ENCODE peak calls at places on chromosomes 3 and 15, in six cellular contexts. M, B, H, Q, F and C are unnamed samples.

GRCh38 chr3:188510366-188510765 is 356.4 kb downstream of the LPP start:
- ATAC-seq in M (no peak), B (no peak), H (no peak), Q (peak), F (no peak), C (peak)

GRCh38 chr3:52176951-52177700 is 20.8 kb upstream of the ALAS1 start:
- ATAC-seq in M (no peak), B (peak), H (no peak), Q (peak), F (peak), C (no peak)

GRCh38 chr3:70984756-70985155 is 598.8 kb downstream of the FOXP1 start:
- ATAC-seq in M (no peak), B (no peak), H (no peak), Q (no peak), F (no peak), C (no peak)

GRCh38 chr3:95184038-95184437 is 1121.2 kb downstream of the NSUN3 start:
- ATAC-seq in M (no peak), B (no peak), H (no peak), Q (no peak), F (no peak), C (no peak)

GRCh38 chr3:98705694-98706093 is 57.4 kb upstream of the ST3GAL6 start:
- ATAC-seq in M (no peak), B (peak), H (no peak), Q (no peak), F (no peak), C (peak)

GRCh38 chr15:52737720-52738119 is 52.4 kb downstream of the ONECUT1 start:
- ATAC-seq in M (no peak), B (no peak), H (no peak), Q (no peak), F (no peak), C (no peak)

GRCh38 chr15:78083687-78084358 is 6.3 kb upstream of the TBC1D2B start:
- ATAC-seq in M (no peak), B (no peak), H (no peak), Q (no peak), F (no peak), C (no peak)

GRCh38 chr3:179266701-179267211 is 15.8 kb upstream of the KCNMB3 start:
- ATAC-seq in M (no peak), B (peak), H (no peak), Q (no peak), F (no peak), C (no peak)

GRCh38 chr3:4722103-4722502 is 229.0 kb downstream of the ITPR1 start:
- ATAC-seq in M (no peak), B (peak), H (no peak), Q (peak), F (peak), C (peak)

GRCh38 chr3:48634661-48635221 is 520 bp downstream of the SLC26A6 start:
- ATAC-seq in M (peak), B (peak), H (peak), Q (peak), F (peak), C (peak)

GRCh38 chr3:59940690-59941089 is 890.9 kb upstream of the CFAP20DC start:
- ATAC-seq in M (no peak), B (no peak), H (no peak), Q (no peak), F (no peak), C (no peak)

GRCh38 chr3:38648659-38649499 is 608 bp downstream of the SCN5A start:
- ATAC-seq in M (no peak), B (peak), H (no peak), Q (no peak), F (peak), C (no peak)

GRCh38 chr15:50764331-50765201 is 940 bp downstream of the SPPL2A start:
- ATAC-seq in M (peak), B (no peak), H (peak), Q (peak), F (no peak), C (peak)

GRCh38 chr3:198027799-198028390 is 67.9 kb downstream of the LMLN start:
- ATAC-seq in M (no peak), B (no peak), H (no peak), Q (no peak), F (no peak), C (no peak)

GRCh38 chr3:61452536-61452991 is 108.8 kb upstream of the PTPRG start:
- ATAC-seq in M (no peak), B (no peak), H (no peak), Q (no peak), F (no peak), C (no peak)

GRCh38 chr3:129422897-129423296 is 5.5 kb downstream of the EFCAB12 start:
- ATAC-seq in M (no peak), B (no peak), H (no peak), Q (no peak), F (no peak), C (no peak)

GRCh38 chr3:115517457-115518050 is 105.8 kb upstream of the GAP43 start:
- ATAC-seq in M (no peak), B (no peak), H (no peak), Q (no peak), F (no peak), C (no peak)

GRCh38 chr15:76418352-76419140 is 82.0 kb downstream of the ISL2 start:
- ATAC-seq in M (no peak), B (no peak), H (no peak), Q (no peak), F (no peak), C (no peak)

GRCh38 chr3:194381460-194381875 is 11.9 kb upstream of the LRRC15 start:
- ATAC-seq in M (no peak), B (no peak), H (no peak), Q (peak), F (peak), C (peak)

GRCh38 chr3:57545636-57546268 is 1.6 kb upstream of the DNAH12 start:
- ATAC-seq in M (no peak), B (peak), H (no peak), Q (peak), F (no peak), C (peak)

GRCh38 chr3:197926418-197926817 is 23.6 kb upstream of the RPL35A start:
- ATAC-seq in M (no peak), B (no peak), H (no peak), Q (no peak), F (no peak), C (no peak)

GRCh38 chr15:98823012-98823458 is 174.7 kb downstream of the IGF1R start:
- ATAC-seq in M (no peak), B (no peak), H (no peak), Q (peak), F (peak), C (peak)

GRCh38 chr3:152219225-152219624 is 49.5 kb upstream of the MBNL1 start:
- ATAC-seq in M (no peak), B (no peak), H (no peak), Q (no peak), F (no peak), C (no peak)

GRCh38 chr3:125214738-125215137 is 2.2 kb upstream of the SLC12A8 start:
- ATAC-seq in M (peak), B (no peak), H (no peak), Q (no peak), F (no peak), C (peak)

GRCh38 chr3:80233576-80233975 is 465.8 kb upstream of the ROBO1 start:
- ATAC-seq in M (no peak), B (no peak), H (no peak), Q (no peak), F (no peak), C (peak)